ENCODE peak calls at places on chromosomes 16 and 17, in six cellular contexts. U is T-helper 2 cell, W is hepatocyte, V is GM04504, Z is anterior cingulate cortex, G is WTC11. P is an unnamed sample.

GRCh38 chr16:73179671-73180370 is 131.9 kb upstream of the ZFHX3 start:
- DNase-seq in U (no peak), W (no peak), G (no peak), V (no peak), Z (no peak), P (no peak)

GRCh38 chr17:61253293-61253801 is 146.3 kb upstream of the TBX2 start:
- DNase-seq in W (no peak), Z (no peak), U (no peak), V (no peak), G (no peak), P (peak)

GRCh38 chr17:15920758-15921239 is 24.1 kb upstream of the ADORA2B start:
- DNase-seq in U (no peak), Z (no peak), V (peak), W (peak), G (peak), P (peak)

GRCh38 chr16:49921791-49922456 is 66.0 kb upstream of the ZNF423 start:
- DNase-seq in Z (no peak), W (peak), G (peak), U (no peak), V (no peak), P (peak)

GRCh38 chr16:61900482-61900881 is 135.8 kb downstream of the CDH8 start:
- DNase-seq in U (no peak), W (no peak), G (no peak), Z (no peak), V (peak), P (peak)

GRCh38 chr16:49594706-49595534 is 221.3 kb downstream of the C16orf78 start:
- DNase-seq in G (no peak), U (no peak), V (no peak), W (no peak), Z (no peak), P (no peak)

GRCh38 chr16:67749436-67750078 is 30.4 kb upstream of the GFOD2 start:
- DNase-seq in G (no peak), V (no peak), W (no peak), U (no peak), Z (no peak), P (no peak)

GRCh38 chr17:44170499-44171201 is at the start of gene ASB16:
- DNase-seq in W (peak), G (peak), V (no peak), U (no peak), Z (no peak), P (peak)

GRCh38 chr16:57194512-57194911 is 8.4 kb downstream of the RSPRY1 start:
- DNase-seq in Z (no peak), U (no peak), W (peak), G (no peak), V (peak), P (peak)

GRCh38 chr16:65122974-65123845 is 1.3 kb upstream of the CDH11 start:
- DNase-seq in V (peak), G (peak), Z (peak), U (no peak), W (peak), P (peak)

GRCh38 chr17:58525239-58525638 is 10.8 kb upstream of the MTMR4 start:
- DNase-seq in V (peak), U (no peak), G (no peak), W (peak), Z (no peak), P (peak)

GRCh38 chr16:85176541-85177447 is 64.5 kb upstream of the CIBAR2 start:
- DNase-seq in W (no peak), V (no peak), U (no peak), Z (no peak), G (no peak), P (no peak)

GRCh38 chr16:29806096-29806579 is at the start of gene MAZ:
- DNase-seq in G (no peak), W (peak), V (no peak), U (no peak), Z (no peak), P (peak)

GRCh38 chr17:47848198-47848513 is 2.8 kb downstream of the SP6 start:
- DNase-seq in G (no peak), W (no peak), Z (no peak), U (no peak), V (no peak), P (no peak)

P was measured in amniotic epithelial cell.